ENCODE peak calls at places on chromosomes 4 and X, in six cellular contexts. F, Z, G, R, L and P are unnamed samples.

GRCh38 chr4:164847967-164848649 is 28.9 kb upstream of the APELA start:
- DNase-seq in R (no peak), G (no peak), L (no peak), Z (no peak), F (no peak), P (no peak)

GRCh38 chrX:154437398-154437752 is 421 bp downstream of the GDI1 start:
- DNase-seq in L (no peak), Z (no peak), R (no peak), G (no peak), F (no peak), P (no peak)

GRCh38 chrX:102846544-102847236 is 90.4 kb upstream of the RAB40AL start:
- DNase-seq in G (no peak), L (no peak), F (no peak), Z (no peak), R (peak), P (no peak)

GRCh38 chr4:104211657-104212056 is 283.0 kb downstream of the CXXC4 start:
- DNase-seq in L (no peak), R (no peak), Z (no peak), G (no peak), F (no peak), P (no peak)

GRCh38 chr4:172601195-172601594 is 567.4 kb upstream of the GALNT7 start:
- DNase-seq in G (no peak), F (no peak), L (no peak), R (no peak), Z (no peak), P (no peak)

GRCh38 chr4:36392049-36392448 is 110.6 kb downstream of the DTHD1 start:
- DNase-seq in G (no peak), L (no peak), R (peak), F (no peak), Z (no peak), P (no peak)

GRCh38 chr4:161555689-161556660 is 607.8 kb downstream of the FSTL5 start:
- DNase-seq in R (peak), L (no peak), G (no peak), Z (no peak), F (no peak), P (no peak)

GRCh38 chr4:90546114-90546513 is 418.9 kb downstream of the CCSER1 start:
- DNase-seq in L (no peak), G (no peak), Z (no peak), F (no peak), R (peak), P (no peak)

GRCh38 chr4:158835456-158836369 is 66.9 kb downstream of the FNIP2 start:
- DNase-seq in F (no peak), L (no peak), G (no peak), R (no peak), Z (peak), P (no peak)

GRCh38 chr4:83083925-83084475 is 30.5 kb downstream of the PLAC8 start:
- DNase-seq in R (no peak), L (no peak), G (no peak), Z (no peak), F (no peak), P (no peak)

GRCh38 chrX:7164174-7164573 is 16.2 kb upstream of the PUDP start:
- DNase-seq in Z (no peak), F (no peak), R (no peak), L (no peak), G (no peak), P (no peak)

GRCh38 chrX:123648028-123648810 is 84.6 kb downstream of the THOC2 start:
- DNase-seq in Z (peak), G (no peak), F (peak), L (no peak), R (no peak), P (peak)

GRCh38 chr4:98970386-98970785 is 25.1 kb upstream of the METAP1 start:
- DNase-seq in Z (no peak), F (no peak), R (no peak), L (no peak), G (no peak), P (no peak)

GRCh38 chrX:71450433-71451106 is 82.3 kb upstream of the OGT start:
- DNase-seq in R (no peak), L (no peak), Z (no peak), F (no peak), G (no peak), P (no peak)

GRCh38 chrX:105664243-105664642 is 158.1 kb upstream of the NRK start:
- DNase-seq in G (no peak), L (no peak), F (no peak), Z (no peak), R (no peak), P (no peak)

GRCh38 chr4:14168919-14169318 is 541.4 kb upstream of the BOD1L1 start:
- DNase-seq in R (peak), G (no peak), Z (no peak), F (no peak), L (peak), P (no peak)

GRCh38 chr4:22063613-22064012 is 115.0 kb upstream of the KCNIP4 start:
- DNase-seq in R (no peak), G (no peak), Z (no peak), L (no peak), F (no peak), P (no peak)

DNA sequence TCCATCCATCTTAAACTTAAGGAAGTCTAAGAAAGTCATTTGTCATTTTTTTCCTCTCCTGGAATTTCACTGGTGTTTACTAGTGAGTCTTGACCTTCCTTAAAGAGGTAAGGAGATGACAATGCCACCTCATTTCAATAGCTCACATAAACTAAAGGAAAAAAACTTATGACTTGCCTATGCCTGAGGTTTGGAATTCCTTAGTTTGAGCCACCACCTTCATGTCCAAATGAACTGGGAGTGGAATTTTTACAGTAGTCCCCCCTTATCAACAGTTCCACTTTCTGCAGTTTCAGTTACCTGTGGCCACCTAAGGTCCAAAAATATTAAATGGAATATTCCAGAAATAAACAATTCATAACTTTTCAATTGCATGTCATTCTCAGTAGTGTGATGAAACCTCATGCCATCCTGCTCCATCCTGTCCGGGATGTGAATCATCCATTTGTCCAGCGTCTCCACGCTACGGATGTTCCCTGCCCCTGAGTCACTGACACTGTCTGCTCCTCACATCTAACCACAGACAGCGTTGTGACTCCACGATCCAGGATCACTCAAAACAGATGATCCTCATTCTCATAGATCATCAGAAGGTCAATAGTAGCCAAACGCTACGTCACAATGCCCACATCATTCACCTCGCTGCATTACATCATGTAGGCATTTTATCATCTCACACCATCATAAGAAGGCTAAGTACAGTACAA is 177.4 kb downstream of the SH3KBP1 start:
- DNase-seq in L (no peak), R (peak), Z (no peak), G (no peak), F (no peak), P (no peak)
- H3K27ac ChIP-seq in L (no peak), R (peak), Z (no peak), G (no peak), F (no peak), P (no peak)

GRCh38 chrX:14872355-14872754 is 514 bp downstream of the FANCB start:
- DNase-seq in Z (no peak), F (no peak), L (no peak), R (no peak), G (no peak), P (no peak)

GRCh38 chrX:14875624-14876023 is 2.4 kb downstream of the MOSPD2 start:
- DNase-seq in Z (no peak), L (no peak), G (no peak), R (no peak), F (no peak), P (no peak)

GRCh38 chrX:14873676-14874049 is 442 bp downstream of the MOSPD2 start:
- DNase-seq in F (no peak), Z (no peak), G (no peak), L (no peak), R (no peak), P (no peak)

GRCh38 chrX:14871767-14872166 is 1.1 kb downstream of the FANCB start:
- DNase-seq in G (no peak), R (no peak), L (no peak), Z (no peak), F (no peak), P (no peak)

GRCh38 chrX:14872851-14873675 is at the start of the genes FANCB and MOSPD2:
- DNase-seq in L (peak), F (peak), Z (peak), G (peak), R (peak), P (peak)
- H3K27ac ChIP-seq in L (peak), F (peak), Z (no peak), G (peak), R (peak), P (peak)

GRCh38 chrX:118026631-118027030 is 90.0 kb downstream of the KLHL13 start:
- DNase-seq in G (no peak), Z (no peak), R (no peak), F (no peak), L (no peak), P (no peak)
- H3K27ac ChIP-seq in G (no peak), Z (no peak), R (no peak), F (no peak), L (no peak), P (no peak)

GRCh38 chrX:18464500-18464899 is 39.1 kb downstream of the CDKL5 start:
- DNase-seq in L (no peak), F (no peak), Z (no peak), R (no peak), G (no peak), P (no peak)

GRCh38 chrX:18468599-18468998 is 43.2 kb downstream of the CDKL5 start:
- DNase-seq in G (no peak), Z (no peak), F (no peak), L (no peak), R (no peak), P (no peak)

GRCh38 chrX:18461431-18461830 is 36.0 kb downstream of the CDKL5 start:
- DNase-seq in F (no peak), L (no peak), Z (no peak), R (no peak), G (no peak), P (no peak)

GRCh38 chrX:18465051-18465450 is 39.6 kb downstream of the CDKL5 start:
- DNase-seq in G (no peak), L (no peak), F (no peak), R (no peak), Z (no peak), P (no peak)
- H3K27ac ChIP-seq in G (no peak), L (no peak), F (no peak), R (no peak), Z (no peak), P (no peak)

GRCh38 chr4:118683513-118683912 is 1.7 kb upstream of the METTL14 start:
- DNase-seq in Z (peak), F (no peak), L (no peak), G (no peak), R (no peak), P (no peak)
- H3K27ac ChIP-seq in Z (no peak), F (no peak), L (no peak), G (no peak), R (no peak), P (no peak)

GRCh38 chr4:74117024-74117534 is 18.1 kb upstream of the CXCL2 start:
- DNase-seq in G (peak), F (peak), R (no peak), Z (no peak), L (peak), P (peak)
- H3K27ac ChIP-seq in G (no peak), F (peak), R (peak), Z (no peak), L (peak), P (peak)

GRCh38 chr4:2817136-2817535 is 24.3 kb downstream of the SH3BP2 start:
- DNase-seq in R (no peak), L (no peak), Z (no peak), G (no peak), F (no peak), P (no peak)
- H3K27ac ChIP-seq in R (no peak), L (no peak), Z (no peak), G (no peak), F (peak), P (no peak)